ENCODE peak calls at places on chromosomes 7 and 10, in four cellular contexts. Y is activated effector memory CD4-positive, alpha-beta T cell treated with Interleukin-2 at 50 U/mL for 16 hours; S is COR-L47; H is stimulated activated CD4-positive, alpha-beta T cell treated with anti-CD3 and anti-CD28 coated beads, Interleukin-4, amount 100 ng/mL, for 48 hours. N is an unnamed sample.

GRCh38 chr7:21044913-21045312 is 258.2 kb upstream of the SP8 start:
- DNase-seq in H (no peak), Y (no peak), S (no peak), N (no peak)

GRCh38 chr7:114468844-114469243 is 54.2 kb downstream of the FOXP2 start:
- DNase-seq in H (no peak), S (no peak), Y (no peak), N (no peak)

GRCh38 chr7:131945313-131945831 is 388.9 kb upstream of the PODXL start:
- DNase-seq in S (peak), Y (no peak), H (peak), N (no peak)

GRCh38 chr7:24572421-24573007 is 738 bp upstream of the PALS2 start:
- DNase-seq in H (peak), Y (peak), S (no peak), N (peak)

GRCh38 chr7:50270531-50271018 is 33.9 kb upstream of the IKZF1 start:
- DNase-seq in S (no peak), H (no peak), Y (no peak), N (no peak)

GRCh38 chr10:97229322-97229721 is 43.6 kb upstream of the SLIT1 start:
- DNase-seq in H (no peak), Y (no peak), S (no peak), N (no peak)

GRCh38 chr7:95871078-95871848 is 98.9 kb downstream of the DYNC1I1 start:
- DNase-seq in H (no peak), Y (no peak), S (peak), N (no peak)

GRCh38 chr10:106106114-106106513 is 1058.4 kb downstream of the SORCS1 start:
- DNase-seq in Y (no peak), S (no peak), H (no peak), N (no peak)

GRCh38 chr7:4613855-4614548 is 68.1 kb upstream of the FOXK1 start:
- DNase-seq in S (no peak), Y (no peak), H (no peak), N (no peak)

GRCh38 chr7:26538683-26539082 is 247.0 kb downstream of the SNX10 start:
- DNase-seq in Y (no peak), S (peak), H (no peak), N (no peak)

GRCh38 chr10:80539421-80539999 is 1.8 kb downstream of the SH2D4B start:
- DNase-seq in S (no peak), Y (no peak), H (no peak), N (no peak)

GRCh38 chr10:7410800-7411670 is at the start of gene SFMBT2:
- DNase-seq in Y (peak), H (no peak), S (no peak), N (peak)

GRCh38 chr7:93920496-93921189 is 892 bp upstream of the GNG11 start:
- DNase-seq in Y (no peak), H (no peak), S (no peak), N (no peak)

GRCh38 chr7:74518654-74519053 is 64.9 kb downstream of the GTF2IRD1 start:
- DNase-seq in Y (no peak), S (no peak), H (no peak), N (no peak)

GRCh38 chr7:146053492-146053891 is 63.1 kb upstream of the CNTNAP2 start:
- DNase-seq in S (no peak), Y (no peak), H (no peak), N (no peak)

GRCh38 chr10:116274141-116274861 is 1.3 kb upstream of the GFRA1 start:
- DNase-seq in H (no peak), Y (no peak), S (no peak), N (no peak)

GRCh38 chr7:1919539-1920265 is 249.6 kb downstream of the ELFN1 start:
- DNase-seq in S (no peak), Y (no peak), H (no peak), N (no peak)

GRCh38 chr10:61835069-61835908 is 66.2 kb upstream of the ARID5B start:
- DNase-seq in H (no peak), Y (no peak), S (peak), N (no peak)

GRCh38 chr10:77179015-77179695 is 458.5 kb downstream of the KCNMA1 start:
- DNase-seq in Y (no peak), S (no peak), H (no peak), N (no peak)

GRCh38 chr7:73707045-73707631 is 12.3 kb downstream of the STX1A start:
- DNase-seq in H (no peak), Y (no peak), S (peak), N (no peak)

GRCh38 chr7:831596-832291 is 532 bp upstream of the SUN1 start:
- DNase-seq in Y (no peak), H (no peak), S (no peak), N (no peak)

GRCh38 chr10:63738410-63738809 is 217.2 kb downstream of the REEP3 start:
- DNase-seq in S (no peak), H (no peak), Y (no peak), N (no peak)

GRCh38 chr7:70717553-70718248 is 414.2 kb upstream of the GALNT17 start:
- DNase-seq in S (no peak), Y (no peak), H (no peak), N (no peak)

GRCh38 chr10:30374353-30374752 is 25.3 kb upstream of the MTPAP start:
- DNase-seq in Y (no peak), S (no peak), H (no peak), N (no peak)

GRCh38 chr10:17989908-17990767 is 38.4 kb downstream of the SLC39A12 start:
- DNase-seq in S (no peak), H (no peak), Y (no peak), N (no peak)

GRCh38 chr7:153158204-153158603 is 398.7 kb downstream of the ACTR3B start:
- DNase-seq in Y (no peak), H (no peak), S (no peak), N (no peak)

GRCh38 chr7:158257001-158257400 is 330.6 kb downstream of the PTPRN2 start:
- DNase-seq in Y (no peak), H (no peak), S (no peak), N (no peak)

N was measured in T-helper 22 cell.